ENCODE peak calls at places on chromosome 5, in four cellular contexts. E is Karpas-422, A is dorsolateral prefrontal cortex, H is ascending aorta. S is an unnamed sample.
A peak's percentile ranks its signal among the peaks of the same experiment; 100 is the strongest.

GRCh38 chr5:73125289-73125688 is 4.9 kb downstream of the TMEM171 start:
- DNase-seq in E (no peak), A (no peak), H (no peak), S (no peak)

GRCh38 chr5:74240783-74241750 is 399.5 kb downstream of the ENC1 start:
- DNase-seq in E (no peak), A (no peak), H (no peak), S (no peak)

GRCh38 chr5:73122875-73123810 is 2.8 kb downstream of the TMEM171 start:
- DNase-seq in E (no peak), A (no peak), H (no peak), S (peak; percentile 2)

GRCh38 chr5:131193106-131193505 is 22.4 kb downstream of the LYRM7 start:
- DNase-seq in A (no peak), H (no peak), E (no peak), S (no peak)

GRCh38 chr5:1946776-1947175 is 64.1 kb upstream of the IRX4 start:
- DNase-seq in E (no peak), A (no peak), H (no peak), S (no peak)

GRCh38 chr5:38607396-38607795 is 51.0 kb upstream of the LIFR start:
- DNase-seq in H (no peak), E (no peak), A (no peak), S (no peak)

GRCh38 chr5:90365328-90365727 is 44.2 kb downstream of the CETN3 start:
- DNase-seq in H (no peak), E (no peak), A (no peak), S (no peak)

GRCh38 chr5:175609504-175609903 is 48.4 kb upstream of the HRH2 start:
- DNase-seq in H (no peak), E (no peak), A (no peak), S (no peak)

GRCh38 chr5:80240368-80240986 is 15.4 kb downstream of the SERINC5 start:
- DNase-seq in H (no peak), A (no peak), E (peak; percentile 81), S (no peak)

GRCh38 chr5:94893404-94894145 is 275.1 kb downstream of the SLF1 start:
- DNase-seq in H (no peak), A (no peak), E (no peak), S (peak; percentile 2)

GRCh38 chr5:60652206-60652605 is 47.8 kb downstream of the DEPDC1B start:
- DNase-seq in A (no peak), H (no peak), E (no peak), S (no peak)

GRCh38 chr5:176355400-176356178 is 6.0 kb downstream of the KIAA1191 start:
- DNase-seq in E (no peak), H (no peak), A (no peak), S (no peak)

GRCh38 chr5:38257236-38258036 is 923 bp upstream of the EGFLAM start:
- DNase-seq in H (no peak), A (no peak), E (no peak), S (no peak)

GRCh38 chr5:149863830-149864229 is 80.8 kb downstream of the PDE6A start:
- DNase-seq in H (no peak), A (no peak), E (no peak), S (peak; percentile 17)

GRCh38 chr5:127447822-127448221 is 69.6 kb upstream of the PRRC1 start:
- DNase-seq in E (no peak), A (no peak), H (no peak), S (no peak)

GRCh38 chr5:140966293-140967225 is at the start of gene PCDHAC2:
- DNase-seq in A (peak; percentile 74), H (no peak), E (no peak), S (no peak)

GRCh38 chr5:176614805-176615478 is 5.0 kb upstream of the GPRIN1 start:
- DNase-seq in H (no peak), A (peak; percentile 73), E (no peak), S (no peak)

GRCh38 chr5:121918238-121918637 is 43.5 kb upstream of the SRFBP1 start:
- DNase-seq in H (no peak), E (no peak), A (no peak), S (no peak)

GRCh38 chr5:14851597-14851996 is 20.0 kb downstream of the ANKH start:
- DNase-seq in H (no peak), A (no peak), E (no peak), S (no peak)

GRCh38 chr5:82355496-82355895 is 77.3 kb upstream of the RPS23 start:
- DNase-seq in H (no peak), E (no peak), A (no peak), S (no peak)

GRCh38 chr5:72109625-72110024 is 2.4 kb downstream of the MAP1B start:
- DNase-seq in A (no peak), H (peak; percentile 75), E (no peak), S (no peak)

GRCh38 chr5:158489207-158489532 is 610.5 kb downstream of the EBF1 start:
- DNase-seq in A (no peak), H (no peak), E (no peak), S (no peak)

GRCh38 chr5:179288809-179289185 is 56.5 kb downstream of the ADAMTS2 start:
- DNase-seq in E (no peak), A (peak; percentile 39), H (no peak), S (no peak)

GRCh38 chr5:105680858-105681257 is 1989.9 kb downstream of the EFNA5 start:
- DNase-seq in E (no peak), A (no peak), H (no peak), S (no peak)

GRCh38 chr5:59423021-59423420 is 470.5 kb downstream of the PDE4D start:
- DNase-seq in A (no peak), E (no peak), H (no peak), S (no peak)

GRCh38 chr5:76716456-76717157 is 681 bp downstream of the F2R start:
- DNase-seq in E (no peak), H (peak; percentile 66), A (no peak), S (no peak)

GRCh38 chr5:147626494-147626893 is 116.6 kb upstream of the DPYSL3 start:
- DNase-seq in A (no peak), H (no peak), E (no peak), S (no peak)

GRCh38 chr5:83488271-83488670 is 16.7 kb downstream of the VCAN start:
- DNase-seq in H (no peak), E (no peak), A (no peak), S (no peak)

GRCh38 chr5:14557203-14557725 is 24.3 kb upstream of the OTULINL start:
- DNase-seq in H (no peak), A (no peak), E (no peak), S (no peak)

GRCh38 chr5:80654054-80654390 is 430 bp upstream of the MSH3 start:
- DNase-seq in E (peak; percentile 65), A (no peak), H (no peak), S (no peak)

GRCh38 chr5:72074238-72074637 is 33.0 kb upstream of the MAP1B start:
- DNase-seq in E (no peak), A (no peak), H (no peak), S (no peak)

GRCh38 chr5:35198681-35199080 is 31.6 kb downstream of the PRLR start:
- DNase-seq in H (no peak), E (no peak), A (no peak), S (no peak)

GRCh38 chr5:35198096-35198495 is 32.2 kb downstream of the PRLR start:
- DNase-seq in E (no peak), H (no peak), A (no peak), S (no peak)

GRCh38 chr5:35195472-35195852 is 34.8 kb downstream of the PRLR start:
- DNase-seq in H (no peak), A (no peak), E (no peak), S (no peak)

GRCh38 chr5:35197351-35197750 is 32.9 kb downstream of the PRLR start:
- DNase-seq in A (no peak), E (no peak), H (no peak), S (no peak)

GRCh38 chr5:35194636-35195471 is 35.4 kb downstream of the PRLR start:
- DNase-seq in E (peak; percentile 76), H (no peak), A (no peak), S (no peak)
- H3K4me3 ChIP-seq in E (no peak overlapping the region), H (no peak overlapping the region), A (no peak overlapping the region), S (no peak overlapping the region)

GRCh38 chr5:54876-55569 is 36.9 kb upstream of the PLEKHG4B start:
- DNase-seq in H (no peak), A (no peak), E (no peak), S (no peak)
- H3K4me3 ChIP-seq in H (no peak overlapping the region), A (no peak overlapping the region), E (no peak overlapping the region), S (no peak overlapping the region)

GRCh38 chr5:133867341-133867740 is 101.1 kb downstream of the C5orf15 start:
- DNase-seq in A (no peak), H (no peak), E (no peak), S (no peak)
- H3K4me3 ChIP-seq in A (no peak overlapping the region), H (no peak overlapping the region), E (no peak overlapping the region), S (no peak overlapping the region)

GRCh38 chr5:116880150-116880549 is 305.5 kb upstream of the SEMA6A start:
- DNase-seq in H (no peak), E (no peak), A (no peak), S (no peak)
- H3K4me3 ChIP-seq in H (no peak overlapping the region), E (no peak overlapping the region), A (no peak overlapping the region), S (no peak overlapping the region)

GRCh38 chr5:124236366-124237231 is 509.8 kb downstream of the ZNF608 start:
- DNase-seq in E (no peak), H (no peak), A (no peak), S (no peak)

GRCh38 chr5:124235031-124235562 is 511.3 kb downstream of the ZNF608 start:
- DNase-seq in E (no peak), H (no peak), A (no peak), S (no peak)

GRCh38 chr5:124232517-124232916 is 513.9 kb downstream of the ZNF608 start:
- DNase-seq in A (no peak), H (no peak), E (no peak), S (no peak)

GRCh38 chr5:124235576-124235975 is 510.9 kb downstream of the ZNF608 start:
- DNase-seq in E (no peak), A (peak; percentile 54), H (no peak), S (no peak)

GRCh38 chr5:124234022-124234899 is 512.2 kb downstream of the ZNF608 start:
- DNase-seq in H (no peak), A (no peak), E (no peak), S (no peak)
- H3K4me3 ChIP-seq in H (no peak overlapping the region), A (no peak overlapping the region), E (no peak overlapping the region), S (no peak overlapping the region)

GRCh38 chr5:173866249-173867172 is 21.6 kb upstream of the CPEB4 start:
- DNase-seq in E (no peak), H (no peak), A (peak; percentile 91), S (no peak)
- H3K4me3 ChIP-seq in E (no peak overlapping the region), H (no peak overlapping the region), A (peak overlapping the region; percentile 61), S (no peak overlapping the region)

GRCh38 chr5:88141695-88141979 is 127.0 kb downstream of the TMEM161B start:
- DNase-seq in H (no peak), E (no peak), A (no peak), S (no peak)
- H3K4me3 ChIP-seq in H (peak overlapping the region; percentile 57), E (peak overlapping the region; percentile 62), A (peak overlapping the region; percentile 81), S (no peak overlapping the region)

GRCh38 chr5:178120661-178121357 is 7.5 kb downstream of the N4BP3 start:
- DNase-seq in E (peak; percentile 98), A (peak; percentile 87), H (no peak), S (peak; percentile 94)
- H3K4me3 ChIP-seq in E (peak overlapping the region; percentile 66), A (peak overlapping the region; percentile 43), H (no peak overlapping the region), S (peak overlapping the region; percentile 31)